ENCODE peak calls at places on chromosomes 12 and 14, in four cellular contexts. One of them, this sample, is unnamed.

GRCh38 chr12:113088037-113088436 is 31.5 kb downstream of the DTX1 start:
- DNase-seq in Right ventricle myocardium superior: no peak
- DNase-seq in Kasumi-1: no peak
- DNase-seq in brain microvascular endothelial cell: no peak
- DNase-seq in this sample: no peak

GRCh38 chr14:71155743-71156142 is 248.5 kb downstream of the PCNX1 start:
- DNase-seq in brain microvascular endothelial cell: no peak
- DNase-seq in Kasumi-1: no peak
- DNase-seq in Right ventricle myocardium superior: no peak
- DNase-seq in this sample: no peak

GRCh38 chr14:23362200-23362599 is 2.8 kb downstream of the EFS start:
- DNase-seq in Kasumi-1: no peak
- DNase-seq in brain microvascular endothelial cell: no peak
- DNase-seq in Right ventricle myocardium superior: no peak
- DNase-seq in this sample: no peak

GRCh38 chr12:68451261-68452091 is 119.3 kb upstream of the MDM1 start:
- DNase-seq in Kasumi-1: peak; percentile 33
- DNase-seq in Right ventricle myocardium superior: peak; percentile 43
- DNase-seq in brain microvascular endothelial cell: peak; percentile 76
- DNase-seq in this sample: peak; percentile 26

GRCh38 chr12:5428332-5429221 is 3.3 kb upstream of the NTF3 start:
- DNase-seq in Kasumi-1: no peak
- DNase-seq in brain microvascular endothelial cell: peak; percentile 44
- DNase-seq in Right ventricle myocardium superior: no peak
- DNase-seq in this sample: peak; percentile 11

GRCh38 chr14:57487771-57488170 is 5.9 kb downstream of the CCDC198 start:
- DNase-seq in Kasumi-1: no peak
- DNase-seq in Right ventricle myocardium superior: no peak
- DNase-seq in brain microvascular endothelial cell: no peak
- DNase-seq in this sample: no peak

GRCh38 chr14:61258985-61259384 is 22.2 kb downstream of the TMEM30B start:
- DNase-seq in Right ventricle myocardium superior: no peak
- DNase-seq in brain microvascular endothelial cell: no peak
- DNase-seq in Kasumi-1: no peak
- DNase-seq in this sample: peak; percentile 41

GRCh38 chr12:66111605-66112004 is 18.9 kb downstream of the LLPH start:
- DNase-seq in Right ventricle myocardium superior: no peak
- DNase-seq in Kasumi-1: no peak
- DNase-seq in brain microvascular endothelial cell: no peak
- DNase-seq in this sample: no peak

GRCh38 chr14:34030864-34031263 is 80.0 kb upstream of the EGLN3 start:
- DNase-seq in Right ventricle myocardium superior: peak; percentile 60
- DNase-seq in brain microvascular endothelial cell: no peak
- DNase-seq in Kasumi-1: no peak
- DNase-seq in this sample: no peak

GRCh38 chr14:53109028-53109687 is 44.0 kb downstream of the DDHD1 start:
- DNase-seq in Right ventricle myocardium superior: no peak
- DNase-seq in brain microvascular endothelial cell: no peak
- DNase-seq in Kasumi-1: peak; percentile 83
- DNase-seq in this sample: no peak

GRCh38 chr14:34997762-34998161 is 15.0 kb downstream of the SRP54 start:
- DNase-seq in brain microvascular endothelial cell: no peak
- DNase-seq in Kasumi-1: no peak
- DNase-seq in Right ventricle myocardium superior: no peak
- DNase-seq in this sample: no peak

GRCh38 chr14:74084277-74085046 is at the start of the genes ALDH6A1 and LIN52:
- DNase-seq in Kasumi-1: peak; percentile 100
- DNase-seq in brain microvascular endothelial cell: peak; percentile 100
- DNase-seq in Right ventricle myocardium superior: peak; percentile 99
- DNase-seq in this sample: peak; percentile 99

GRCh38 chr14:94113073-94113472 is 2.5 kb downstream of the IFI27 start:
- DNase-seq in Kasumi-1: no peak
- DNase-seq in Right ventricle myocardium superior: no peak
- DNase-seq in brain microvascular endothelial cell: no peak
- DNase-seq in this sample: no peak

GRCh38 chr12:78385541-78385940 is 479.0 kb upstream of the SYT1 start:
- DNase-seq in brain microvascular endothelial cell: no peak
- DNase-seq in Right ventricle myocardium superior: no peak
- DNase-seq in Kasumi-1: no peak
- DNase-seq in this sample: no peak

GRCh38 chr12:77578471-77579262 is 252.0 kb upstream of the NAV3 start:
- DNase-seq in brain microvascular endothelial cell: no peak
- DNase-seq in Right ventricle myocardium superior: no peak
- DNase-seq in Kasumi-1: no peak
- DNase-seq in this sample: no peak

GRCh38 chr14:90159147-90159546 is 97.2 kb upstream of the PSMC1 start:
- DNase-seq in brain microvascular endothelial cell: no peak
- DNase-seq in Right ventricle myocardium superior: no peak
- DNase-seq in Kasumi-1: no peak
- DNase-seq in this sample: no peak

GRCh38 chr12:33703221-33703620 is 263.6 kb upstream of the SYT10 start:
- DNase-seq in Right ventricle myocardium superior: no peak
- DNase-seq in Kasumi-1: no peak
- DNase-seq in brain microvascular endothelial cell: no peak
- DNase-seq in this sample: no peak

GRCh38 chr12:124544311-124544970 is 23.0 kb downstream of the NCOR2 start:
- DNase-seq in Kasumi-1: no peak
- DNase-seq in brain microvascular endothelial cell: no peak
- DNase-seq in Right ventricle myocardium superior: no peak
- DNase-seq in this sample: no peak

GRCh38 chr12:115163710-115164109 is 479.7 kb upstream of the TBX3 start:
- DNase-seq in Right ventricle myocardium superior: no peak
- DNase-seq in brain microvascular endothelial cell: no peak
- DNase-seq in Kasumi-1: no peak
- DNase-seq in this sample: no peak

GRCh38 chr14:20757963-20758362 is 10.2 kb upstream of the EDDM3B start:
- DNase-seq in Right ventricle myocardium superior: no peak
- DNase-seq in brain microvascular endothelial cell: no peak
- DNase-seq in Kasumi-1: peak; percentile 11
- DNase-seq in this sample: no peak

GRCh38 chr12:57124259-57124877 is 3.9 kb upstream of the LRP1 start:
- DNase-seq in brain microvascular endothelial cell: peak; percentile 68
- DNase-seq in Kasumi-1: peak; percentile 86
- DNase-seq in Right ventricle myocardium superior: peak; percentile 63
- DNase-seq in this sample: peak; percentile 64

GRCh38 chr12:110590806-110591326 is 7.7 kb upstream of the PPTC7 start:
- DNase-seq in Kasumi-1: peak; percentile 83
- DNase-seq in brain microvascular endothelial cell: no peak
- DNase-seq in Right ventricle myocardium superior: no peak
- DNase-seq in this sample: no peak

GRCh38 chr14:68817513-68818212 is 24.8 kb upstream of the ZFP36L1 start:
- DNase-seq in Right ventricle myocardium superior: no peak
- DNase-seq in Kasumi-1: no peak
- DNase-seq in brain microvascular endothelial cell: no peak
- DNase-seq in this sample: no peak

GRCh38 chr12:34400986-34401658 is 378.8 kb downstream of the ALG10 start:
- DNase-seq in brain microvascular endothelial cell: no peak
- DNase-seq in Kasumi-1: no peak
- DNase-seq in Right ventricle myocardium superior: peak; percentile 17
- DNase-seq in this sample: no peak

GRCh38 chr14:59511916-59512530 is 27.7 kb downstream of the JKAMP start:
- DNase-seq in Kasumi-1: no peak
- DNase-seq in brain microvascular endothelial cell: no peak
- DNase-seq in Right ventricle myocardium superior: no peak
- DNase-seq in this sample: no peak

GRCh38 chr14:22848391-22849164 is 12.2 kb downstream of the MMP14 start:
- DNase-seq in brain microvascular endothelial cell: peak; percentile 61
- DNase-seq in Right ventricle myocardium superior: peak; percentile 82
- DNase-seq in Kasumi-1: no peak
- DNase-seq in this sample: no peak

This sample was measured in A172.